ENCODE peak calls at places on chromosomes 12 and 14, in ten cellular contexts. S, N, U, Z, M, I, T, G, E and V are unnamed samples.

GRCh38 chr14:39102265-39102968 is 618 bp downstream of the SEC23A start:
- DNase-seq in S (peak), N (no peak), U (peak), Z (no peak), M (no peak), I (no peak), T (no peak), G (peak), E (no peak), V (no peak)

GRCh38 chr14:70027785-70028428 is 148.7 kb downstream of the SMOC1 start:
- DNase-seq in S (peak), N (peak), U (peak), Z (peak), M (peak), I (peak), T (peak), G (no peak), E (peak), V (no peak)

GRCh38 chr14:75147423-75148071 is 20.7 kb upstream of the NEK9 start:
- DNase-seq in S (no peak), N (peak), U (no peak), Z (peak), M (no peak), I (no peak), T (no peak), G (no peak), E (no peak), V (peak)

GRCh38 chr12:89470741-89471504 is 53.7 kb downstream of the GALNT4 start:
- DNase-seq in S (peak), N (no peak), U (peak), Z (no peak), M (peak), I (no peak), T (no peak), G (peak), E (no peak), V (no peak)

GRCh38 chr12:26833692-26834168 is 736 bp upstream of the ITPR2 start:
- DNase-seq in S (no peak), N (peak), U (peak), Z (no peak), M (peak), I (no peak), T (peak), G (no peak), E (peak), V (no peak)

GRCh38 chr14:61322799-61323290 is 1.5 kb downstream of the PRKCH start:
- DNase-seq in S (peak), N (no peak), U (no peak), Z (no peak), M (no peak), I (no peak), T (no peak), G (no peak), E (peak), V (no peak)

GRCh38 chr14:88013750-88014349 is 8.9 kb downstream of the GPR65 start:
- DNase-seq in S (peak), N (peak), U (peak), Z (peak), M (peak), I (no peak), T (peak), G (no peak), E (peak), V (peak)

GRCh38 chr12:114682101-114682919 is 1.7 kb downstream of the TBX3 start:
- DNase-seq in S (no peak), N (no peak), U (no peak), Z (no peak), M (no peak), I (no peak), T (no peak), G (no peak), E (no peak), V (no peak)

GRCh38 chr14:105878125-105878524 is 351.7 kb downstream of the TMEM121 start:
- DNase-seq in S (no peak), N (no peak), U (no peak), Z (no peak), M (no peak), I (no peak), T (no peak), G (no peak), E (no peak), V (no peak)

GRCh38 chr14:73741386-73741875 is 27.2 kb upstream of the PNMA1 start:
- DNase-seq in S (no peak), N (peak), U (no peak), Z (no peak), M (peak), I (peak), T (peak), G (no peak), E (peak), V (no peak)

GRCh38 chr12:11653215-11653753 is 3.8 kb downstream of the ETV6 start:
- DNase-seq in S (no peak), N (no peak), U (peak), Z (no peak), M (peak), I (no peak), T (peak), G (no peak), E (no peak), V (no peak)

GRCh38 chr14:57302883-57303282 is 34.1 kb downstream of the AP5M1 start:
- DNase-seq in S (no peak), N (no peak), U (no peak), Z (no peak), M (no peak), I (no peak), T (no peak), G (no peak), E (no peak), V (no peak)

GRCh38 chr14:71414631-71415403 is 507.6 kb downstream of the PCNX1 start:
- DNase-seq in S (no peak), N (no peak), U (no peak), Z (no peak), M (no peak), I (no peak), T (no peak), G (no peak), E (no peak), V (no peak)

GRCh38 chr14:79415726-79416125 is 795.6 kb downstream of the DIO2 start:
- DNase-seq in S (no peak), N (no peak), U (no peak), Z (no peak), M (no peak), I (no peak), T (no peak), G (no peak), E (no peak), V (no peak)

GRCh38 chr12:52203126-52203921 is 11.5 kb upstream of the KRT80 start:
- DNase-seq in S (peak), N (peak), U (no peak), Z (no peak), M (peak), I (no peak), T (no peak), G (no peak), E (peak), V (no peak)

GRCh38 chr14:55780156-55780946 is 200.3 kb downstream of the KTN1 start:
- DNase-seq in S (no peak), N (peak), U (no peak), Z (no peak), M (no peak), I (no peak), T (no peak), G (no peak), E (no peak), V (peak)

GRCh38 chr12:124471828-124472227 is 95.6 kb downstream of the NCOR2 start:
- DNase-seq in S (no peak), N (no peak), U (no peak), Z (no peak), M (no peak), I (no peak), T (no peak), G (no peak), E (no peak), V (no peak)

GRCh38 chr14:76904100-76904739 is 78.0 kb downstream of the LRRC74A start:
- DNase-seq in S (no peak), N (no peak), U (no peak), Z (no peak), M (no peak), I (no peak), T (no peak), G (no peak), E (no peak), V (peak)

GRCh38 chr12:122545855-122546254 is 18.8 kb downstream of the KNTC1 start:
- DNase-seq in S (no peak), N (no peak), U (no peak), Z (no peak), M (no peak), I (no peak), T (no peak), G (no peak), E (no peak), V (no peak)

GRCh38 chr14:20667957-20668356 is 16.4 kb upstream of the RNASE4 start:
- DNase-seq in S (no peak), N (no peak), U (peak), Z (no peak), M (peak), I (no peak), T (no peak), G (no peak), E (no peak), V (no peak)

GRCh38 chr12:75364918-75365317 is 26.0 kb upstream of the GLIPR1L2 start:
- DNase-seq in S (no peak), N (no peak), U (no peak), Z (no peak), M (no peak), I (no peak), T (no peak), G (no peak), E (no peak), V (peak)

GRCh38 chr12:79782197-79782890 is 91.6 kb upstream of the PAWR start:
- DNase-seq in S (no peak), N (no peak), U (no peak), Z (no peak), M (no peak), I (no peak), T (no peak), G (no peak), E (no peak), V (peak)